ENCODE peak calls at places on chromosomes 12 and 14, in ten cellular contexts. Q, B, P, W, O, A, J, D, K and F are unnamed samples.

GRCh38 chr14:91872011-91872476 is 4.7 kb upstream of the TC2N start:
- DNase-seq in Q (peak; percentile 61), B (no peak), P (no peak), W (no peak), O (peak; percentile 95), A (peak; percentile 19), J (peak; percentile 64), D (no peak), K (peak; percentile 8), F (no peak)

GRCh38 chr12:82648510-82648909 is 38.2 kb upstream of the TMTC2 start:
- DNase-seq in Q (no peak), B (no peak), P (no peak), W (no peak), O (no peak), A (no peak), J (no peak), D (no peak), K (no peak), F (no peak)

GRCh38 chr12:68960162-68960501 is 27.2 kb upstream of the CPM start:
- DNase-seq in Q (no peak), B (no peak), P (no peak), W (no peak), O (no peak), A (no peak), J (no peak), D (no peak), K (no peak), F (no peak)

GRCh38 chr14:76958975-76959710 is 69.4 kb downstream of the IRF2BPL start:
- DNase-seq in Q (peak; percentile 87), B (peak; percentile 64), P (peak; percentile 56), W (peak; percentile 77), O (peak; percentile 51), A (peak; percentile 67), J (peak; percentile 79), D (no peak), K (peak; percentile 81), F (no peak)

GRCh38 chr14:68865542-68865941 is 72.7 kb upstream of the ZFP36L1 start:
- DNase-seq in Q (no peak), B (no peak), P (no peak), W (no peak), O (no peak), A (no peak), J (no peak), D (no peak), K (no peak), F (no peak)

GRCh38 chr12:92421042-92421441 is 275.4 kb upstream of the BTG1 start:
- DNase-seq in Q (no peak), B (no peak), P (no peak), W (no peak), O (no peak), A (no peak), J (no peak), D (no peak), K (no peak), F (no peak)

GRCh38 chr12:58481811-58482210 is 438.5 kb downstream of the LRIG3 start:
- DNase-seq in Q (no peak), B (no peak), P (no peak), W (no peak), O (no peak), A (no peak), J (no peak), D (no peak), K (no peak), F (no peak)

GRCh38 chr12:109714141-109714912 is 702 bp downstream of the FAM222A start:
- DNase-seq in Q (peak; percentile 78), B (no peak), P (peak; percentile 65), W (peak; percentile 80), O (peak; percentile 84), A (peak; percentile 66), J (no peak), D (no peak), K (peak; percentile 50), F (peak; percentile 78)

GRCh38 chr14:88481794-88482193 is 73.0 kb downstream of the PTPN21 start:
- DNase-seq in Q (no peak), B (no peak), P (no peak), W (no peak), O (no peak), A (no peak), J (no peak), D (no peak), K (no peak), F (no peak)

GRCh38 chr12:87814625-87815024 is 214.6 kb downstream of the C12orf50 start:
- DNase-seq in Q (peak; percentile 36), B (no peak), P (no peak), W (no peak), O (no peak), A (no peak), J (no peak), D (no peak), K (no peak), F (no peak)

GRCh38 chr14:67241416-67242362 is at the start of gene PALS1:
- DNase-seq in Q (peak; percentile 77), B (peak; percentile 53), P (peak; percentile 76), W (peak; percentile 87), O (no peak), A (peak; percentile 85), J (peak; percentile 19), D (no peak), K (peak; percentile 62), F (no peak)

GRCh38 chr14:95906591-95906990 is 30.0 kb downstream of the TUNAR start:
- DNase-seq in Q (no peak), B (no peak), P (no peak), W (no peak), O (no peak), A (no peak), J (no peak), D (no peak), K (no peak), F (no peak)

GRCh38 chr12:47317182-47317915 is 237.6 kb upstream of the AMIGO2 start:
- DNase-seq in Q (no peak), B (no peak), P (no peak), W (no peak), O (no peak), A (no peak), J (no peak), D (no peak), K (no peak), F (no peak)

GRCh38 chr12:34393086-34393820 is 371.0 kb downstream of the ALG10 start:
- DNase-seq in Q (no peak), B (no peak), P (no peak), W (no peak), O (no peak), A (no peak), J (no peak), D (no peak), K (no peak), F (no peak)

GRCh38 chr12:6288235-6288634 is 22.2 kb upstream of the PLEKHG6 start:
- DNase-seq in Q (no peak), B (no peak), P (no peak), W (no peak), O (no peak), A (no peak), J (no peak), D (no peak), K (no peak), F (no peak)

DNA sequence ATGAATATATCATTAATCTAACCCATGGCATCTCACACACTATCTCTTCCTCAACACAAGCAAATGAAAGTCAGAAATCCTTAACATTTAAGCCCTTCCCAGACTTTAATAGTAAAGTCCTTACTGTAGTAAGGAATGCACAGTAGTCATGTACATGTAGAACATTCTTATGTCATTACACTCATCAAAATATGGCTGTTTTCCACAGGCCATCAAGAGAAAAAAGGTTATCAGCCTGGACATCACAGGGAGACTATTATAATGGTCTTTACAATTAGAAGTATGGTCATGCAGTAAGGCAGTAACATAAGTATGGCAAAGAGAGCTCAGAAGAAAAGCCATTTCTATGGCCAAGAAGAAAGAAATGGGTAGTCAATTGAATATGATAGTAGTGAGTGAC is 121.2 kb downstream of the SLC6A15 start:
- DNase-seq in Q (no peak), B (no peak), P (no peak), W (no peak), O (no peak), A (no peak), J (no peak), D (no peak), K (no peak), F (no peak)
- TF ChIP-seq MAX in Q (no peak), B (no peak), P (no peak), W (no peak), O (no peak), A (no peak), J (no peak), D (no peak), K (no peak), F (no peak)

GRCh38 chr12:4530982-4531586 is 7.6 kb upstream of the RAD51AP1 start:
- DNase-seq in Q (no peak), B (no peak), P (no peak), W (no peak), O (no peak), A (no peak), J (no peak), D (no peak), K (no peak), F (no peak)

GRCh38 chr12:4526923-4527546 is 11.7 kb upstream of the RAD51AP1 start:
- DNase-seq in Q (peak; percentile 20), B (no peak), P (no peak), W (peak; percentile 7), O (peak; percentile 17), A (peak; percentile 20), J (no peak), D (no peak), K (peak; percentile 5), F (no peak)
- TF ChIP-seq MAX in Q (no peak), B (no peak), P (no peak), W (no peak), O (no peak), A (no peak), J (no peak), D (no peak), K (no peak), F (no peak)

DNA sequence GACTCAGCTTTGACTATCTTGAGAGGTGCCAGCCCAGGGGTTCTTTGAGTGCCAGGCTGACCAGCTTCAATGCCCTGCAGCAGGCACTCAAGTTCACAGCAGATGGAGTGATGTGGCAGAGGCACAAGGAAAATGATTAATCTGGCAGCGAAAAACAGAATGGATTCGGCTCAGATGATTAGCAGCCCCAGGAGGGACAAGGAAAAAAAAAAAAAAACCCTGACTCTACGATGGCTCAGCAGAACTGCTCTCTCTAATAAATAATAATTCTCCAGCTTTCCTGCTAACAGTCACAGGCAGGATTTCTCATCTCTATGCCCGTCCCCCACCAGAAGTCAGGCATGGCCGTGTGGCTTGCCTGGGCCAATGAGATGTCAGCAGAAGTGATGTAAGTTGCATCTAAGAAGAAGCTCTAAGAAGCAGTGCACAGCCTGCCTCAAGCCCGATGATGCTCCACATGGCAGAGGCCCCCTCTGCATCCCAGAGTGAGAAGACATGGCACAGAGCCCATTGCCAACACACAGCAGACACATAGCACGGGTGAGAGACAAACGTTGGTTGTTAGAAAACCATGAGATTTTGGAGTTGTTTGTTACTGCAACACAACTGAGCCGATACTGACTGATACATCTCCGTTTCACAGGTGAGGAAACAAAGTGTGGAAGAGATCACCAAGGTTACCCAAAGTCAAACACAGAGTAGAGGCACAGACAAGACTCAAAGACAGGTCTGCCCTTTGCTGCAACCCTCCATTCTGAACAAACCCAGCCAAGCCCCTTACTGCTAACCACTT is 111.0 kb downstream of the SCARB1 start:
- DNase-seq in Q (no peak), B (no peak), P (no peak), W (no peak), O (no peak), A (no peak), J (no peak), D (no peak), K (no peak), F (no peak)
- TF ChIP-seq MAX in Q (no peak), B (no peak), P (no peak), W (no peak), O (no peak), A (no peak), J (no peak), D (no peak), K (no peak), F (no peak)

GRCh38 chr12:9906888-9907287 is 25.3 kb downstream of the CLEC2A start:
- DNase-seq in Q (no peak), B (no peak), P (no peak), W (no peak), O (peak; percentile 39), A (no peak), J (no peak), D (no peak), K (no peak), F (no peak)
- TF ChIP-seq MAX in Q (no peak), B (no peak), P (no peak), W (no peak), O (no peak), A (no peak), J (no peak), D (no peak), K (no peak), F (no peak)